ENCODE peak calls at places on chromosomes 12 and 14, in nine cellular contexts. C, L, U, K, W, O, V, X and A are unnamed samples.
A peak's percentile ranks its signal among the peaks of the same experiment; 100 is the strongest.

GRCh38 chr14:100603341-100604125 is 16.3 kb upstream of the BEGAIN start:
- DNase-seq in W (no peak), X (no peak), O (no peak), C (no peak), V (no peak), U (no peak), K (no peak), L (no peak), A (peak; percentile 46)

GRCh38 chr12:71297930-71298329 is 140.1 kb upstream of the TSPAN8 start:
- DNase-seq in X (no peak), W (no peak), C (no peak), V (no peak), O (no peak), U (no peak), L (no peak), K (no peak), A (no peak)

GRCh38 chr12:27965966-27966365 is 6.6 kb downstream of the PTHLH start:
- DNase-seq in V (no peak), W (no peak), U (no peak), C (no peak), L (no peak), O (no peak), X (no peak), K (no peak), A (no peak)

GRCh38 chr12:62481843-62482540 is 15.4 kb downstream of the MON2 start:
- DNase-seq in K (no peak), V (no peak), U (no peak), C (no peak), W (no peak), X (no peak), L (no peak), O (no peak), A (no peak)

GRCh38 chr14:55297611-55298323 is 26.5 kb downstream of the FBXO34 start:
- DNase-seq in U (no peak), O (no peak), V (no peak), L (no peak), K (no peak), C (peak; percentile 27), W (no peak), X (no peak), A (no peak)

GRCh38 chr12:118840399-118840798 is 140.9 kb upstream of the SRRM4 start:
- DNase-seq in K (no peak), L (no peak), C (peak; percentile 76), X (no peak), V (no peak), O (no peak), W (no peak), U (no peak), A (no peak)

GRCh38 chr14:67697006-67697405 is 1.4 kb upstream of the RDH11 start:
- DNase-seq in W (no peak), V (no peak), U (no peak), L (no peak), C (no peak), O (no peak), X (no peak), K (no peak), A (no peak)

GRCh38 chr12:25054076-25054782 is 105.3 kb upstream of the BCAT1 start:
- DNase-seq in W (no peak), O (no peak), L (no peak), K (no peak), U (no peak), V (no peak), X (no peak), C (no peak), A (no peak)

GRCh38 chr12:78818487-78818886 is 46.1 kb upstream of the SYT1 start:
- DNase-seq in W (no peak), V (no peak), O (no peak), L (no peak), K (no peak), C (peak; percentile 57), X (no peak), U (no peak), A (no peak)

GRCh38 chr12:112684742-112685141 is 106.8 kb upstream of the RPH3A start:
- DNase-seq in C (peak; percentile 67), U (no peak), L (no peak), K (no peak), W (no peak), O (no peak), V (no peak), X (no peak), A (no peak)

GRCh38 chr12:76060111-76060510 is 24.4 kb downstream of the NAP1L1 start:
- DNase-seq in X (no peak), K (no peak), L (no peak), C (no peak), U (no peak), O (no peak), W (no peak), V (no peak), A (no peak)
- H3K27ac ChIP-seq in X (no peak overlapping the region), K (no peak overlapping the region), L (no peak overlapping the region), C (no peak overlapping the region), U (no peak overlapping the region), O (no peak overlapping the region), W (no peak overlapping the region), V (no peak overlapping the region), A (no peak overlapping the region)

GRCh38 chr12:10136637-10137205 is 6.7 kb upstream of the CLEC7A start:
- DNase-seq in U (no peak), K (no peak), O (no peak), C (no peak), X (no peak), W (no peak), L (no peak), V (no peak), A (no peak)

GRCh38 chr12:10131101-10131632 is 1.2 kb upstream of the CLEC7A start:
- DNase-seq in L (no peak), X (no peak), K (no peak), C (no peak), U (no peak), V (no peak), W (no peak), O (no peak), A (no peak)

GRCh38 chr12:10132971-10133370 is 3.0 kb upstream of the CLEC7A start:
- DNase-seq in O (no peak), W (no peak), V (no peak), U (no peak), L (no peak), K (no peak), X (no peak), C (peak; percentile 32), A (no peak)

GRCh38 chr12:10140001-10140400 is 10.0 kb upstream of the CLEC7A start:
- DNase-seq in O (no peak), L (no peak), W (no peak), K (no peak), V (no peak), U (peak; percentile 48), C (peak; percentile 69), X (no peak), A (no peak)

GRCh38 chr12:10135126-10135525 is 5.1 kb upstream of the CLEC7A start:
- DNase-seq in V (no peak), C (no peak), O (no peak), K (no peak), X (no peak), L (no peak), U (no peak), W (no peak), A (no peak)
- H3K4me1 ChIP-seq in V (peaks cover 6% of the 10 kb centered on the region), C (peaks cover 41% of the 10 kb centered on the region), O (no peaks in the 10 kb centered on the region), K (peaks cover 13% of the 10 kb centered on the region), X (peaks cover 39% of the 10 kb centered on the region), L (no peaks in the 10 kb centered on the region), U (peaks cover 4% of the 10 kb centered on the region), W (no peaks in the 10 kb centered on the region), A (no peaks in the 10 kb centered on the region)

DNA sequence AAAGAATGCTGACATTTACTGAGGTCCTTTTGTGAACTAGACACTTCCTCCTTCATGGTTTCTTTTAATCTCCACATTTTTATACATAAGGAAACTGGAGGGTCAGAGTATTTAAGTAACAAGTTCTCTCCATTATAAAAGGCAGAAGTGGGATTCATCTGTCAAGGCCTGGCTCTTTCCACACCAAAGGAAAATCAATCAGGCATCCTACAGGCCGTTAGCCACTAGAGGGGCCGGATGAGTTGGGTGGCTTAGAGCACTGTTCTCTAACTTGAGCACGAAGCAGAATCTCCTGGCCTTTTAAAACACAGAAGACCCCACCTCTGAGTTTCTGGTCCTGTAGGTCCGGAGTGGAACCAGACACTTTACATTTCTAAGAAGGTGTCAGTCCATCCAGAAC is 36.8 kb upstream of the NINJ2 start:
- DNase-seq in W (no peak), O (no peak), L (no peak), C (peak; percentile 43), X (no peak), V (no peak), K (no peak), U (no peak), A (no peak)
- H3K27ac ChIP-seq in W (no peak overlapping the region), O (no peak overlapping the region), L (no peak overlapping the region), C (no peak overlapping the region), X (no peak overlapping the region), V (no peak overlapping the region), K (no peak overlapping the region), U (no peak overlapping the region), A (no peak overlapping the region)

GRCh38 chr12:19006626-19007025 is 122.9 kb upstream of the PLEKHA5 start:
- DNase-seq in C (no peak), U (no peak), L (no peak), X (no peak), W (no peak), O (no peak), K (no peak), V (no peak), A (no peak)
- H3K4me1 ChIP-seq in C (peaks cover 57% of the 10 kb centered on the region), U (no peaks in the 10 kb centered on the region), L (no peaks in the 10 kb centered on the region), X (no peaks in the 10 kb centered on the region), W (no peaks in the 10 kb centered on the region), O (no peaks in the 10 kb centered on the region), K (no peaks in the 10 kb centered on the region), V (no peaks in the 10 kb centered on the region), A (no peaks in the 10 kb centered on the region)

DNA sequence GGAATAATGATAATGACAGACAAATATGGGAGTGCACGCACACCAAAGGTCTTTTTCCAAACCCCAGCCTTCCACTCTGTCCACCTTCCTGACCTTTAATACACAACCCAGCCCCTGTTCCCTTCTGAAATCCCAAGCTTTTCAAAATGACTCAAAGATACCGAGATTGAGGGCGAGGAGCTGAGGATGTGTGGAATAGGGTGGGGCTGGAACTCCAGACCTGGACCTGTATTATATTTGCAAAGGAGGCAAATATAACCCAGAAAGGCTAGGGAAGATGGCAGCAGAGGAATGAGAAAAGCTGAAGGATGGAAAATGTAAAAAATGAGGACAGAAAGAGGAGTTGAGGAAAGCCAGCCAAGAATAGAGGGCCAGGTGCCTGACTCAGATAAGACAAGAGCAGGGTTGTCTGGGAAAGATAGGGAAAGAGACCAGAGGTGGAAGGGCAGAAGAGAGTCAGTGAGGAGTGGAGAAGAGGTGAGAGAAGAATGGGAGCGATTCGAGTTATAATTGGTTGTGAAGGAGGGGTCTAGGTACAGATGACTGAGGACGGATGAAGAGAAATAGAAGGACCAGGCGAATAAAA is 1.0 kb upstream of the PTMS start:
- DNase-seq in W (no peak), L (no peak), C (no peak), K (no peak), V (no peak), O (no peak), X (no peak), U (no peak), A (no peak)
- H3K27ac ChIP-seq in W (peak overlapping the region; percentile 94), L (no peak overlapping the region), C (peak overlapping the region; percentile 97), K (peak overlapping the region; percentile 95), V (peak overlapping the region; percentile 96), O (peak overlapping the region; percentile 97), X (peak overlapping the region; percentile 95), U (peak overlapping the region; percentile 65), A (peak overlapping the region; percentile 36)

GRCh38 chr12:75712223-75712622 is 200.8 kb upstream of the KRR1 start:
- DNase-seq in X (no peak), V (peak; percentile 71), K (no peak), O (no peak), L (no peak), U (no peak), C (no peak), W (no peak), A (no peak)
- H3K4me1 ChIP-seq in X (peaks cover 88% of the 10 kb centered on the region), V (peaks cover 59% of the 10 kb centered on the region), K (peaks cover 6% of the 10 kb centered on the region), O (no peaks in the 10 kb centered on the region), L (no peaks in the 10 kb centered on the region), U (no peaks in the 10 kb centered on the region), C (peaks cover 33% of the 10 kb centered on the region), W (no peaks in the 10 kb centered on the region), A (no peaks in the 10 kb centered on the region)